ENCODE peak calls at places on chromosomes 5 and 9, in six cellular contexts. Q is SJSA1, I is mesendoderm, Z is brain microvascular endothelial cell, W is transverse colon, F is esophagus squamous epithelium. P is an unnamed sample. For H3K36me3, the result is how much of the 10 kb centered on the place peaks cover.

GRCh38 chr9:89037891-89038290 is 46.6 kb downstream of the S1PR3 start:
- DNase-seq in F (no peak), Q (no peak), I (no peak), Z (no peak), W (no peak), P (no peak)

GRCh38 chr5:125992050-125992449 is 431.2 kb upstream of the GRAMD2B start:
- DNase-seq in Q (no peak), W (no peak), F (no peak), I (no peak), Z (no peak), P (no peak)

GRCh38 chr9:135951889-135952663 is 9.1 kb downstream of the UBAC1 start:
- DNase-seq in Q (no peak), I (no peak), F (no peak), Z (peak), W (no peak), P (no peak)

GRCh38 chr5:147616401-147616800 is 106.5 kb upstream of the DPYSL3 start:
- DNase-seq in I (no peak), W (no peak), Q (no peak), F (no peak), Z (no peak), P (no peak)

GRCh38 chr5:126866837-126867236 is 89.9 kb downstream of the LMNB1 start:
- DNase-seq in I (no peak), Z (no peak), Q (no peak), F (no peak), W (no peak), P (peak)

GRCh38 chr9:69324549-69325401 is at the start of gene ENTREP1:
- DNase-seq in Z (no peak), I (peak), F (no peak), W (peak), Q (no peak), P (no peak)

GRCh38 chr5:10243660-10244240 is 5.9 kb downstream of the ATPSCKMT start:
- DNase-seq in I (no peak), Q (no peak), Z (no peak), F (no peak), W (no peak), P (no peak)

GRCh38 chr9:19934301-19934868 is 145.5 kb upstream of the SLC24A2 start:
- DNase-seq in I (peak), W (peak), F (no peak), Q (no peak), Z (peak), P (no peak)

GRCh38 chr5:123512631-123513461 is 869 bp downstream of the CSNK1G3 start:
- DNase-seq in F (no peak), Z (peak), W (peak), Q (peak), I (peak), P (no peak)

GRCh38 chr5:76715734-76716455 is at the start of gene F2R:
- DNase-seq in F (no peak), I (peak), Z (peak), Q (peak), W (peak), P (no peak)

GRCh38 chr5:36444582-36444999 is 142.9 kb upstream of the RANBP3L start:
- DNase-seq in Q (no peak), Z (no peak), I (no peak), W (peak), F (no peak), P (no peak)

GRCh38 chr5:125228358-125228757 is 481.9 kb upstream of the ZNF608 start:
- DNase-seq in I (no peak), W (no peak), F (no peak), Q (no peak), Z (no peak), P (no peak)

GRCh38 chr9:18543406-18543965 is 69.5 kb downstream of the ADAMTSL1 start:
- DNase-seq in Z (peak), W (no peak), Q (peak), I (no peak), F (no peak), P (no peak)

GRCh38 chr9:22107202-22107601 is 98.1 kb upstream of the CDKN2B start:
- DNase-seq in Z (peak), W (no peak), Q (no peak), F (no peak), I (no peak), P (no peak)

GRCh38 chr5:2260211-2260985 is 377.7 kb upstream of the IRX4 start:
- DNase-seq in I (no peak), W (no peak), Z (no peak), Q (no peak), F (no peak), P (no peak)

GRCh38 chr5:132050136-132050535 is 10.3 kb upstream of the IL3 start:
- DNase-seq in F (no peak), W (peak), Z (no peak), Q (peak), I (no peak), P (peak)

GRCh38 chr9:36980148-36980974 is 53.7 kb downstream of the PAX5 start:
- DNase-seq in Q (no peak), I (peak), W (no peak), F (no peak), Z (no peak), P (no peak)

GRCh38 chr5:73218552-73219171 is 45.7 kb downstream of the TMEM174 start:
- DNase-seq in W (no peak), Z (peak), I (peak), F (no peak), Q (no peak), P (peak)

GRCh38 chr9:92404437-92404836 is at the start of gene OGN:
- DNase-seq in I (no peak), Q (no peak), W (no peak), F (no peak), Z (no peak), P (no peak)

GRCh38 chr5:423626-424258 is 19.2 kb upstream of the EXOC3 start:
- DNase-seq in W (no peak), F (no peak), I (no peak), Z (no peak), Q (no peak), P (no peak)

GRCh38 chr5:59174248-59174844 is 591.5 kb downstream of the RAB3C start:
- DNase-seq in I (peak), W (no peak), Z (peak), Q (peak), F (no peak), P (no peak)

GRCh38 chr5:71677977-71678376 is 41.1 kb upstream of the CARTPT start:
- DNase-seq in I (no peak), Q (no peak), F (no peak), Z (no peak), W (no peak), P (no peak)

GRCh38 chr5:57172466-57172961 is 1.3 kb upstream of the GPBP1 start:
- DNase-seq in Z (no peak), F (no peak), W (no peak), Q (no peak), I (no peak), P (no peak)

GRCh38 chr9:133701981-133702797 is 36.0 kb downstream of the SARDH start:
- DNase-seq in W (peak), I (peak), Q (no peak), Z (no peak), F (no peak), P (no peak)

GRCh38 chr5:9401786-9402472 is 143.9 kb downstream of the SEMA5A start:
- DNase-seq in I (no peak), Z (no peak), W (no peak), Q (no peak), F (no peak), P (no peak)

GRCh38 chr9:126000731-126001580 is 253.8 kb downstream of the PBX3 start:
- DNase-seq in W (no peak), Z (no peak), F (no peak), I (no peak), Q (no peak), P (no peak)

GRCh38 chr5:106658150-106658549 is 1012.6 kb downstream of the EFNA5 start:
- DNase-seq in F (no peak), W (no peak), I (no peak), Z (no peak), Q (no peak), P (no peak)

GRCh38 chr5:892390-893136 is at the start of the genes BRD9 and TRIP13:
- DNase-seq in F (peak), Q (peak), Z (peak), I (peak), W (peak), P (no peak)

GRCh38 chr9:109975574-109976327 is 195.8 kb downstream of the PALM2AKAP2 start:
- DNase-seq in F (no peak), Q (no peak), W (no peak), Z (peak), I (no peak), P (no peak)

GRCh38 chr5:111984044-111984443 is 227.1 kb upstream of the NREP start:
- DNase-seq in Z (peak), W (no peak), F (no peak), Q (peak), I (no peak), P (no peak)

GRCh38 chr9:114592356-114592755 is 4.8 kb downstream of the ATP6V1G1 start:
- DNase-seq in I (peak), Z (peak), Q (no peak), F (no peak), W (peak), P (no peak)

GRCh38 chr9:123349691-123350480 is 6.1 kb upstream of the CRB2 start:
- DNase-seq in I (peak), Z (peak), F (no peak), W (peak), Q (peak), P (no peak)

GRCh38 chr5:685262-686171 is 7.6 kb downstream of the TPPP start:
- DNase-seq in I (no peak), F (no peak), Q (peak), Z (no peak), W (no peak), P (no peak)

GRCh38 chr9:128104171-128104618 is 23.3 kb downstream of the PTGES2 start:
- DNase-seq in F (no peak), Z (no peak), Q (no peak), W (peak), I (no peak), P (no peak)

DNA sequence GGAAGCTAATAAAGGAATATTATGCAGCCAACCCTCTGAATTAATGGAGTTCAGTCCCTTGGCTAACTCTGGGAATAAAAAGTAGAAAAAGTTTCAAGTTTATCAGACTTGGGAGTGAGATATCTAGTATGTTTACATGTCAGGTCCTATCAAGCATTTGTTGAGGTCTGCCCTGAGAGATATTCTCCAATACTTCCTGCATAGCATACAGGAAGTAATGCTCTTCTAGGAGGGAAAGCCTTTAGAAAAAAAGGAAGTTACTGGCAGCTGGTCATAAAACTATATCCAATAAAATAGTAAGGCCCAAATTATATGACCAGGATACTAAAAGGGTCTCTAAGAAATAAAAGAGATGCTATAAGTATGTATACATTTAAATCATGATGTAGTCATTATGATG is 594.1 kb upstream of the FTMT start:
- DNase-seq in F (no peak), I (no peak), Q (no peak), W (no peak), Z (no peak), P (no peak)
- H3K4me3 ChIP-seq in F (no peak), I (no peak), Q (no peak), W (no peak), Z (no peak), P (no peak)

GRCh38 chr5:169688106-169688505 is 51.0 kb downstream of the DOCK2 start:
- DNase-seq in W (no peak), I (no peak), Q (no peak), Z (no peak), F (no peak), P (no peak)
- H3K36me3 ChIP-seq in W (under half), I (under half), Q (under half), Z (under half), F (under half), P (under half)

DNA sequence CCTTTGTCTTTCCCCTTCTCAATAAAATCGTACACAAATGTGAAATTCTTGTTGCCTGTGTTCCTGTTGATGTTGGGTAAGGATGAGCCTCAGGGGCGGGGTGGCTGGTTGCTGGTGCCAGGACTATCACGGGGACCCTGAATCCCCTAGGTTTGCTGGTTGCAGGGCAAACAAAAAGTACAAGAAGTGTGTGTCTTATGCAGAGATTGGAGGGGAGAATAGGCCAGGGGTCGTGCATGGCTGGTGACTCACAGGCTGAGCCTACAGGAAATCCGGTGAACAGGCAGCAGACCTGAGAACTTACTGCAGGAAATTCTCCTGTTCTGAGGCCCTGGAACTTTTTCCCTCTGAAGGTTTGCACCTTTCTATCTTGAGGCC is 5.5 kb downstream of the ANXA2R start:
- DNase-seq in I (peak), Q (no peak), Z (peak), F (no peak), W (no peak), P (no peak)
- H3K4me3 ChIP-seq in I (peak), Q (no peak), Z (peak), F (no peak), W (no peak), P (peak)

GRCh38 chr5:176948458-176948857 is 49.3 kb upstream of the HK3 start:
- DNase-seq in W (no peak), Q (no peak), F (no peak), Z (no peak), I (no peak), P (no peak)
- H3K36me3 ChIP-seq in W (under half), Q (half or more), F (under half), Z (under half), I (under half), P (under half)

P was measured in esophagus muscularis mucosa.